ENCODE peak calls at places on chromosomes 5 and 9, in ten cellular contexts. One of them, this sample, is unnamed.

GRCh38 chr9:126673689-126674364 is 60.1 kb downstream of the LMX1B start:
- DNase-seq in GM23338: peak
- DNase-seq in nephron progenitor cell: peak
- DNase-seq in colonic mucosa: no peak
- DNase-seq in WTC11: peak
- DNase-seq in A549: no peak
- DNase-seq in CD14-positive monocyte: no peak
- DNase-seq in IMR-90: peak
- DNase-seq in GM13977: no peak
- DNase-seq in fibroblast of lung: no peak
- DNase-seq in this sample: peak

GRCh38 chr5:125043781-125044391 is 297.4 kb upstream of the ZNF608 start:
- DNase-seq in IMR-90: peak
- DNase-seq in CD14-positive monocyte: no peak
- DNase-seq in GM23338: no peak
- DNase-seq in nephron progenitor cell: no peak
- DNase-seq in GM13977: no peak
- DNase-seq in WTC11: no peak
- DNase-seq in fibroblast of lung: peak
- DNase-seq in colonic mucosa: no peak
- DNase-seq in A549: peak
- DNase-seq in this sample: no peak

GRCh38 chr5:135190345-135191083 is 156.5 kb upstream of the PITX1 start:
- DNase-seq in fibroblast of lung: no peak
- DNase-seq in WTC11: peak
- DNase-seq in nephron progenitor cell: peak
- DNase-seq in colonic mucosa: no peak
- DNase-seq in IMR-90: no peak
- DNase-seq in CD14-positive monocyte: no peak
- DNase-seq in A549: no peak
- DNase-seq in GM13977: no peak
- DNase-seq in GM23338: peak
- DNase-seq in this sample: no peak

GRCh38 chr9:28064241-28064640 is 491.0 kb upstream of the C9orf72 start:
- DNase-seq in WTC11: no peak
- DNase-seq in colonic mucosa: no peak
- DNase-seq in fibroblast of lung: no peak
- DNase-seq in GM23338: no peak
- DNase-seq in nephron progenitor cell: no peak
- DNase-seq in A549: no peak
- DNase-seq in GM13977: no peak
- DNase-seq in IMR-90: no peak
- DNase-seq in CD14-positive monocyte: no peak
- DNase-seq in this sample: no peak

GRCh38 chr9:94639045-94639995 is at the start of gene FBP1:
- DNase-seq in CD14-positive monocyte: peak
- DNase-seq in WTC11: peak
- DNase-seq in A549: no peak
- DNase-seq in GM23338: peak
- DNase-seq in nephron progenitor cell: peak
- DNase-seq in colonic mucosa: peak
- DNase-seq in fibroblast of lung: peak
- DNase-seq in GM13977: peak
- DNase-seq in IMR-90: no peak
- DNase-seq in this sample: peak

GRCh38 chr5:152607393-152608165 is 202.5 kb upstream of the NMUR2 start:
- DNase-seq in colonic mucosa: no peak
- DNase-seq in CD14-positive monocyte: no peak
- DNase-seq in IMR-90: no peak
- DNase-seq in nephron progenitor cell: no peak
- DNase-seq in GM23338: peak
- DNase-seq in WTC11: no peak
- DNase-seq in A549: no peak
- DNase-seq in fibroblast of lung: no peak
- DNase-seq in GM13977: no peak
- DNase-seq in this sample: no peak

GRCh38 chr5:168706655-168707069 is 127.5 kb upstream of the PANK3 start:
- DNase-seq in WTC11: peak
- DNase-seq in CD14-positive monocyte: no peak
- DNase-seq in GM13977: peak
- DNase-seq in GM23338: peak
- DNase-seq in fibroblast of lung: peak
- DNase-seq in colonic mucosa: no peak
- DNase-seq in IMR-90: peak
- DNase-seq in A549: peak
- DNase-seq in nephron progenitor cell: peak
- DNase-seq in this sample: peak

GRCh38 chr5:33690736-33691135 is 201.1 kb downstream of the ADAMTS12 start:
- DNase-seq in GM23338: no peak
- DNase-seq in CD14-positive monocyte: no peak
- DNase-seq in colonic mucosa: no peak
- DNase-seq in A549: no peak
- DNase-seq in IMR-90: peak
- DNase-seq in WTC11: no peak
- DNase-seq in GM13977: no peak
- DNase-seq in nephron progenitor cell: no peak
- DNase-seq in fibroblast of lung: peak
- DNase-seq in this sample: no peak

GRCh38 chr5:76372320-76373054 is 30.6 kb upstream of the IQGAP2 start:
- DNase-seq in colonic mucosa: no peak
- DNase-seq in IMR-90: peak
- DNase-seq in GM13977: no peak
- DNase-seq in GM23338: no peak
- DNase-seq in nephron progenitor cell: no peak
- DNase-seq in A549: peak
- DNase-seq in CD14-positive monocyte: no peak
- DNase-seq in fibroblast of lung: peak
- DNase-seq in WTC11: no peak
- DNase-seq in this sample: no peak

GRCh38 chr9:18753904-18754303 is 279.1 kb downstream of the SAXO1 start:
- DNase-seq in IMR-90: no peak
- DNase-seq in colonic mucosa: no peak
- DNase-seq in CD14-positive monocyte: no peak
- DNase-seq in fibroblast of lung: peak
- DNase-seq in A549: no peak
- DNase-seq in nephron progenitor cell: no peak
- DNase-seq in WTC11: no peak
- DNase-seq in GM23338: no peak
- DNase-seq in GM13977: no peak
- DNase-seq in this sample: no peak

GRCh38 chr5:151062405-151063135 is 18.3 kb downstream of the TNIP1 start:
- DNase-seq in GM23338: no peak
- DNase-seq in nephron progenitor cell: no peak
- DNase-seq in A549: no peak
- DNase-seq in fibroblast of lung: no peak
- DNase-seq in colonic mucosa: no peak
- DNase-seq in IMR-90: no peak
- DNase-seq in GM13977: no peak
- DNase-seq in WTC11: no peak
- DNase-seq in CD14-positive monocyte: no peak
- DNase-seq in this sample: no peak

GRCh38 chr5:141821430-141821925 is 56.7 kb downstream of the PCDH1 start:
- DNase-seq in WTC11: no peak
- DNase-seq in IMR-90: peak
- DNase-seq in nephron progenitor cell: no peak
- DNase-seq in A549: peak
- DNase-seq in CD14-positive monocyte: no peak
- DNase-seq in GM23338: peak
- DNase-seq in fibroblast of lung: peak
- DNase-seq in GM13977: no peak
- DNase-seq in colonic mucosa: no peak
- DNase-seq in this sample: no peak

GRCh38 chr9:6931913-6932312 is 174.1 kb downstream of the KDM4C start:
- DNase-seq in A549: no peak
- DNase-seq in fibroblast of lung: peak
- DNase-seq in nephron progenitor cell: no peak
- DNase-seq in CD14-positive monocyte: no peak
- DNase-seq in WTC11: no peak
- DNase-seq in colonic mucosa: no peak
- DNase-seq in IMR-90: peak
- DNase-seq in GM13977: no peak
- DNase-seq in GM23338: no peak
- DNase-seq in this sample: no peak

GRCh38 chr9:75930766-75931311 is 40.4 kb downstream of the PCSK5 start:
- DNase-seq in fibroblast of lung: no peak
- DNase-seq in GM13977: no peak
- DNase-seq in IMR-90: no peak
- DNase-seq in A549: no peak
- DNase-seq in GM23338: no peak
- DNase-seq in colonic mucosa: no peak
- DNase-seq in nephron progenitor cell: no peak
- DNase-seq in CD14-positive monocyte: no peak
- DNase-seq in WTC11: no peak
- DNase-seq in this sample: no peak

GRCh38 chr5:125719681-125720676 is 703.2 kb upstream of the GRAMD2B start:
- DNase-seq in GM23338: peak
- DNase-seq in A549: no peak
- DNase-seq in WTC11: no peak
- DNase-seq in fibroblast of lung: no peak
- DNase-seq in CD14-positive monocyte: no peak
- DNase-seq in colonic mucosa: peak
- DNase-seq in GM13977: no peak
- DNase-seq in nephron progenitor cell: no peak
- DNase-seq in IMR-90: peak
- DNase-seq in this sample: no peak

GRCh38 chr5:156218364-156219158 is 108.4 kb upstream of the SGCD start:
- DNase-seq in colonic mucosa: no peak
- DNase-seq in CD14-positive monocyte: no peak
- DNase-seq in GM23338: no peak
- DNase-seq in IMR-90: no peak
- DNase-seq in fibroblast of lung: no peak
- DNase-seq in nephron progenitor cell: no peak
- DNase-seq in WTC11: no peak
- DNase-seq in GM13977: no peak
- DNase-seq in A549: no peak
- DNase-seq in this sample: no peak

GRCh38 chr9:3138236-3139229 is 294.6 kb upstream of the PUM3 start:
- DNase-seq in CD14-positive monocyte: no peak
- DNase-seq in nephron progenitor cell: no peak
- DNase-seq in A549: no peak
- DNase-seq in fibroblast of lung: no peak
- DNase-seq in WTC11: no peak
- DNase-seq in GM23338: no peak
- DNase-seq in IMR-90: no peak
- DNase-seq in GM13977: no peak
- DNase-seq in colonic mucosa: no peak
- DNase-seq in this sample: no peak

GRCh38 chr5:175847503-175847902 is 23.9 kb upstream of the CPLX2 start:
- DNase-seq in GM23338: peak
- DNase-seq in nephron progenitor cell: no peak
- DNase-seq in WTC11: peak
- DNase-seq in CD14-positive monocyte: no peak
- DNase-seq in colonic mucosa: no peak
- DNase-seq in fibroblast of lung: peak
- DNase-seq in GM13977: no peak
- DNase-seq in A549: peak
- DNase-seq in IMR-90: peak
- DNase-seq in this sample: peak
- TF ChIP-seq CTCF in GM23338: peak
- TF ChIP-seq CTCF in nephron progenitor cell: no peak
- TF ChIP-seq CTCF in WTC11: peak
- TF ChIP-seq CTCF in CD14-positive monocyte: peak
- TF ChIP-seq CTCF in colonic mucosa: no peak
- TF ChIP-seq CTCF in fibroblast of lung: peak
- TF ChIP-seq CTCF in GM13977: no peak
- TF ChIP-seq CTCF in A549: peak
- TF ChIP-seq CTCF in IMR-90: peak
- TF ChIP-seq CTCF in this sample: peak

GRCh38 chr5:28576022-28576421 is 1537.6 kb upstream of the CDH9 start:
- DNase-seq in A549: no peak
- DNase-seq in GM13977: no peak
- DNase-seq in nephron progenitor cell: no peak
- DNase-seq in colonic mucosa: no peak
- DNase-seq in WTC11: no peak
- DNase-seq in IMR-90: no peak
- DNase-seq in fibroblast of lung: no peak
- DNase-seq in GM23338: peak
- DNase-seq in CD14-positive monocyte: no peak
- DNase-seq in this sample: no peak
- TF ChIP-seq CTCF in A549: no peak
- TF ChIP-seq CTCF in GM13977: no peak
- TF ChIP-seq CTCF in nephron progenitor cell: no peak
- TF ChIP-seq CTCF in colonic mucosa: no peak
- TF ChIP-seq CTCF in WTC11: no peak
- TF ChIP-seq CTCF in IMR-90: no peak
- TF ChIP-seq CTCF in fibroblast of lung: no peak
- TF ChIP-seq CTCF in GM23338: peak
- TF ChIP-seq CTCF in CD14-positive monocyte: no peak
- TF ChIP-seq CTCF in this sample: peak

DNA sequence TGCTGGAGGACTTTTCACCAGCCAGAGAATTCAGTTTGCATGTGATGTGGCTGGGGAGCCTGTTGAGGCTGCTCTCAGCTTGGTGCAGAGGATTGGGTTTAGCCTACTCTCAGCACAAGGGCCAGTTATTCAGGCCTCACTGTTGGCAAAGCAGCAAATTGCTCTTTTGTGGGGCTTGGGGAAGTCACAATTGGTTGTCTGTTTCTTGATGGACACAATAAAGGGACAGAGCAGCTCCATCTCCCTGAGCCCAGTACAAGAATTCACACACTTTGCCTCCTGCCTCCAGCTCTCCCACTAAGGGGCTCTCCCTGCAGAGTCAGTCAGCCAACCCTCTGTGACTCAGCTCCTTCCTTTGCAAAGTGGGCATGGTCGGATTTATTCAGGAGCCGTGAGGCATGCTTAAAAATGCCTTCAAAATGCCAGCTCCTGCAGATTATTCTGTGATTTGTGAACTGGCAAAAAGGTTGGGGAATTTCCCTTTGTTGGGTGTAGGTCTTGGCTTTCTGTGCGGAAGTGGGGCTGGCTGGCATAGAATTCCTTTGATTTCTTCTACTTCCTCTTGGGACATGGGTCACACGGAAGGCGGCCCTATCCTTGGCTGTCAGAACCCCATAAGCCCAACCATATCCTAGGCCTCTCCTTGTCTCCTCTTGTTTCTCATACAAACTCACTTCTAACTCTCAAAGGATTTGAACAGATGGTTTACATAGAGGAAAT is 118.6 kb upstream of the CD180 start:
- DNase-seq in CD14-positive monocyte: no peak
- DNase-seq in GM13977: no peak
- DNase-seq in A549: no peak
- DNase-seq in WTC11: no peak
- DNase-seq in fibroblast of lung: no peak
- DNase-seq in IMR-90: peak
- DNase-seq in GM23338: no peak
- DNase-seq in colonic mucosa: no peak
- DNase-seq in nephron progenitor cell: no peak
- DNase-seq in this sample: no peak
- TF ChIP-seq CTCF in CD14-positive monocyte: no peak
- TF ChIP-seq CTCF in GM13977: no peak
- TF ChIP-seq CTCF in A549: no peak
- TF ChIP-seq CTCF in WTC11: no peak
- TF ChIP-seq CTCF in fibroblast of lung: no peak
- TF ChIP-seq CTCF in IMR-90: no peak
- TF ChIP-seq CTCF in GM23338: peak
- TF ChIP-seq CTCF in colonic mucosa: no peak
- TF ChIP-seq CTCF in nephron progenitor cell: no peak
- TF ChIP-seq CTCF in this sample: no peak

DNA sequence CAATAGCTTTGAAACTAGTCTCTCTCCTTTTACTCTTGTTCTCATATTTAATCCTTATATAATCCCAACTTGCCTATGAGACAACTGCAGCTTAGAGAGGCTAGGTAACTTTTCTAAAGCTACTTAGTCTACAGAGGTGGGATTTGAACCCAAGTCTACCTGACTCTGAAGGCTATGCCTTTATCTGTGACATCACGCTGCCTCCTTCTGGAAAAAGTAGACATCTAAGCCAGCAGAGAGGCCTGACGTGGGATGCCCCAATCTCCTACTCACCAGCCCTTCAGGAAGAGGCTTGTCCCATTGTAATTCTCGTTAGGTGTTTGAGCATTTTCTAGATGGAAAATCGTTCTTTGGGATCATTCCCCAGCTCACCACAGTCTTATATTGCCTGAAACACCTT is 167.5 kb downstream of the HSPA4 start:
- DNase-seq in CD14-positive monocyte: no peak
- DNase-seq in GM23338: peak
- DNase-seq in nephron progenitor cell: no peak
- DNase-seq in IMR-90: no peak
- DNase-seq in WTC11: no peak
- DNase-seq in fibroblast of lung: no peak
- DNase-seq in colonic mucosa: no peak
- DNase-seq in A549: no peak
- DNase-seq in GM13977: no peak
- DNase-seq in this sample: no peak
- TF ChIP-seq CTCF in CD14-positive monocyte: no peak
- TF ChIP-seq CTCF in GM23338: peak
- TF ChIP-seq CTCF in nephron progenitor cell: no peak
- TF ChIP-seq CTCF in IMR-90: no peak
- TF ChIP-seq CTCF in WTC11: no peak
- TF ChIP-seq CTCF in fibroblast of lung: no peak
- TF ChIP-seq CTCF in colonic mucosa: no peak
- TF ChIP-seq CTCF in A549: no peak
- TF ChIP-seq CTCF in GM13977: no peak
- TF ChIP-seq CTCF in this sample: no peak

This sample was measured in glutamatergic neuron.